ENCODE peak calls at places on chromosomes 13 and 19, in five cellular contexts. R is GM12865, V is choroid plexus epithelial cell, O is HL-60, F is activated B cell treated with CpG ODN at 0.5 μM for 24 hours. W is an unnamed sample.

GRCh38 chr19:23060016-23060415 is 56.8 kb upstream of the ZNF730 start:
- DNase-seq in R (no peak), V (no peak), O (no peak), F (no peak), W (no peak)

GRCh38 chr19:16429066-16429758 is 42.6 kb downstream of the EPS15L1 start:
- DNase-seq in R (no peak), V (no peak), O (no peak), F (no peak), W (peak)

GRCh38 chr19:10270180-10270615 is 722 bp upstream of the ICAM1 start:
- DNase-seq in R (peak), V (peak), O (peak), F (peak), W (no peak)

GRCh38 chr19:16368385-16369305 is 44.0 kb downstream of the KLF2 start:
- DNase-seq in R (no peak), V (no peak), O (no peak), F (no peak), W (no peak)

GRCh38 chr13:98664047-98664446 is 87.1 kb upstream of the STK24 start:
- DNase-seq in R (no peak), V (peak), O (no peak), F (no peak), W (peak)

GRCh38 chr13:66887088-66887487 is 343.0 kb downstream of the PCDH9 start:
- DNase-seq in R (no peak), V (peak), O (no peak), F (no peak), W (no peak)

GRCh38 chr19:29478578-29479565 is 46.9 kb upstream of the VSTM2B start:
- DNase-seq in R (peak), V (no peak), O (no peak), F (no peak), W (no peak)

GRCh38 chr13:102680842-102681725 is 13.8 kb downstream of the METTL21C start:
- DNase-seq in R (no peak), V (peak), O (no peak), F (no peak), W (no peak)

GRCh38 chr19:43329989-43330388 is 23.5 kb upstream of the CD177 start:
- DNase-seq in R (no peak), V (no peak), O (no peak), F (no peak), W (no peak)

GRCh38 chr13:59094149-59094548 is 1069.6 kb downstream of the DIAPH3 start:
- DNase-seq in R (no peak), V (no peak), O (no peak), F (no peak), W (no peak)

GRCh38 chr13:45194081-45194939 is 6.5 kb downstream of the KCTD4 start:
- DNase-seq in R (no peak), V (peak), O (no peak), F (no peak), W (peak)

GRCh38 chr13:112839347-112840105 is 129.5 kb upstream of the MCF2L start:
- DNase-seq in R (no peak), V (peak), O (no peak), F (no peak), W (no peak)

GRCh38 chr13:90968510-90968909 is 379.0 kb upstream of the MIR17HG start:
- DNase-seq in R (peak), V (peak), O (no peak), F (no peak), W (peak)

DNA sequence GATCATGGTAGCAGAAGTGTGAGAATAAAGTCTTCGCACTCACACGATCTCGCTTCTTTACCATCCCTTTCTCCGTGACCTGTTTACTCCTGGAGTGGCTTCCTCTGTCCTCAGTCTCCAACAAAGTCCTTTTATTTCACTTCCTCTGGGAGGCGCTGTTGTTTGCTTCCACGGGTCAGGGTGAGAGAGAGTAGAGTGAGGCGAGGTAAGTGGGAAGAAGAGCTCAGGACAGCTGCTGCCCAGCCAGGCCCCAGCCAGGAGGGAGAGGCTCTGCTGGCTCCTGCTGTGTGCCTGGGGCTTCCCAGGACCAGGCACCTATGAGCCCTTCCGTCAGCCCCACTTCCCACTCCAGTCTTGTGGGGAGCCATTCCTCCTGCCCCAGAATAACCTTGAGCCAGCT is 242.1 kb downstream of the FGF9 start:
- DNase-seq in R (peak), V (no peak), O (no peak), F (no peak), W (no peak)
- TF ChIP-seq CTCF in R (peak), V (no peak), O (no peak), F (no peak), W (no peak)

GRCh38 chr13:57630661-57631606 is 610 bp upstream of the PCDH17 start:
- DNase-seq in R (no peak), V (no peak), O (no peak), F (no peak), W (peak)

GRCh38 chr13:57633141-57633949 is 1.8 kb downstream of the PCDH17 start:
- DNase-seq in R (no peak), V (no peak), O (no peak), F (no peak), W (no peak)

GRCh38 chr13:57632276-57633140 is 964 bp downstream of the PCDH17 start:
- DNase-seq in R (no peak), V (no peak), O (no peak), F (no peak), W (no peak)

GRCh38 chr13:57629821-57630235 is 1.7 kb upstream of the PCDH17 start:
- DNase-seq in R (no peak), V (peak), O (no peak), F (no peak), W (peak)

DNA sequence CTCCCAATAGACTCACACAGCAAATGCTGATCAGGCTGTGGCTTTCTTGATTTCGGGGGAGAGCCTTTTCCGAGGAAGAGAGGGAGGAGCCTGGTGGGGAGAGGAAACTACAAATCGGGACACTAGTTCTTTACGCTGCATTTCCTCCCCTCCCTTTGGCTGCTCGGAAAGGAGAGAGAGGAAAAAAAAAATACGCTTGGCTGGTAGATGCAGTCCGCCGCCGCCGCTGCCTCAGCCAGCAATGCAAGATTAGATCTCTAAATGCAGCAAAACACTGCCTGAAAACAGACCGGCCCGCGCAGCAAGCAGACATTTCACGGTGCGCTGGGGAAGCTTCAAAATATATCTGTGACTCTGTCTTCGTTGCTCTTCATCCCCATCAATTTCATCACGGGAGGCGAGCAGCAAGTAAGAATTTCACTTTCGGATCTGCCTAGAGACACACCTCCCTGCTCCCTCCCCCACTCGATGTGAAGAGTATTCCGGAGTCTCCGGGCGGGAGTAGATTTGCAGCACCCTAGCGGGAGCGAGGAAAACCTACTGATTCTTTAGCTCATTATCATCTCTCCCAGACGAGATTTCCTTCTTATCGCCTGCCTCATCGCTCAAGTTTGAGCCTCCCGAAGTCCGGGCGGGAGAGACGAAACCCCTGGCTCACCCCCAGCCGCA is at the start of gene PCDH17:
- DNase-seq in R (no peak), V (peak), O (no peak), F (no peak), W (no peak)
- TF ChIP-seq CTCF in R (no peak), V (no peak), O (no peak), F (no peak), W (no peak)

GRCh38 chr13:92270990-92271389 is 872.6 kb downstream of the GPC5 start:
- DNase-seq in R (no peak), V (no peak), O (no peak), F (no peak), W (no peak)

DNA sequence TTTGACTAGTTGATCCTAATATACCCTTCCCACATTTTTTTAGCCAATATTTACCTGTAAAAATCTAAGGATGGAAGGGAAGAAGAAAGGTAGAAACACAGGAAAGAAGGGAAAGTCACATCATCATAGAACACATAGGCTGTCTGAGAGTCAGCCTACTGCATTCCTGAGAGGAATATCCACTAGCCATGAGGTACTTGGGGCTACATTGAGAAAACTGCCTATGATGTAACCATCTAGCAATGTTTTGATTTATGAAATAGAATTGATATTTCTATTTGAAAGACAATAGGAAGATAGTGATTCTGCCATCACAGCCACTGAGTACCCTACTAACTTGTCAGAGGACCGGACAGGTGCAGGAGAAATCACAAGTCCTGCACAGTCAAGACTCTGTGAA is 873.8 kb downstream of the GPC5 start:
- DNase-seq in R (no peak), V (peak), O (no peak), F (no peak), W (no peak)
- TF ChIP-seq CTCF in R (no peak), V (no peak), O (no peak), F (no peak), W (no peak)

DNA sequence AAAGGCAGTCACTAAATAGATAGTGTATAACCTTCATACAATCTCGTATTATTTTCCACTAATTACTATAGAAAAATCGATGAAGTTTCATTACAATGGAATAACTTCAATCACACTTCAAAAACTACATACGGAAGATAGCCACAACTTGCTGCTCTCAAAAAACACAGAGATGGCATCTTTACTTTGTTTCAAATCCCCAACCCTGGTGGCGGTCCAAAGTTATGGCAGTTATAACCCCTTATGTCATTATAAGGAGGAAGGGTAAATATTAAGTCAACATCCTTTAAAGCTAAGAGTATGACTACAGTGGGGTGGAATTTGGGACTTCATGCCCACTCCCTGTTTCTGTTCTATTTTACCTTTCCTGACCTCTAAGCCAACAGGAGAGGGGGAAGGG is 146.5 kb downstream of the LACC1 start:
- DNase-seq in R (no peak), V (no peak), O (no peak), F (no peak), W (no peak)
- TF ChIP-seq CTCF in R (no peak), V (peak), O (no peak), F (no peak), W (no peak)

DNA sequence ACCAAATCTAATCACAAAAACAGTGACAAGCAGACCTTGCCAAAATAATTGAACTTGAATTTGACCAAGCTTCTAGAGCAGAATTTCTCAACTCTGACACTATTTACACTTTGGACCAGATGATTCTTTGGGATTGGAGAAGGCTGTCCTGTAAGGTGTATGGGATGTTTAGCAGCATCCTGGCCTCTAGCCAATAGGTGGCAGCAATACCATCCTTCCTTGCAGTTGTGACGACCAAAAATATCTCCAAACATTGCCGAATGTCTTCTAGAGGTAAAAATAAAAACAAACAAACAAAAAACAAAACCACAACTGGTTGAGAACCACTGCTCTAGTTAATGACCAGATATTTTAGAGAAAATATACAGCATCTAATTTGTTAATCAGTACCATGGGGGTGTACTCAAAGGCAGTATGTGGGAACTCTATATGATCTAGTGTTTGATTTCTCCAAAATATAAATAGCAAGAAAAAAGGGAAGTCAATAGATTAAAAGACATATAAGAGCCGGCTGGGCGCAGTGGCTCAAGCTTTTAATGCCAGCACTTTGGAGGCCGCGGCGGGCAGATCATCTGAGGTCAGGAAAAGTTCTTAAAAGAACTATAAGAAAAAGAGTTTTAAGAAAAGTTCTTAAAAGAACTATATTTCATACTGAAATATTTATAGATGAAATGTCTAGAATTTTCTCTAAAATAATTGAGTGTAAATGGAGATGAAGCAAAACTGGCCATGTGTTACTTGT is 60.9 kb upstream of the ZNF527 start:
- DNase-seq in R (peak), V (no peak), O (no peak), F (no peak), W (peak)
- TF ChIP-seq CTCF in R (peak), V (no peak), O (no peak), F (no peak), W (no peak)

DNA sequence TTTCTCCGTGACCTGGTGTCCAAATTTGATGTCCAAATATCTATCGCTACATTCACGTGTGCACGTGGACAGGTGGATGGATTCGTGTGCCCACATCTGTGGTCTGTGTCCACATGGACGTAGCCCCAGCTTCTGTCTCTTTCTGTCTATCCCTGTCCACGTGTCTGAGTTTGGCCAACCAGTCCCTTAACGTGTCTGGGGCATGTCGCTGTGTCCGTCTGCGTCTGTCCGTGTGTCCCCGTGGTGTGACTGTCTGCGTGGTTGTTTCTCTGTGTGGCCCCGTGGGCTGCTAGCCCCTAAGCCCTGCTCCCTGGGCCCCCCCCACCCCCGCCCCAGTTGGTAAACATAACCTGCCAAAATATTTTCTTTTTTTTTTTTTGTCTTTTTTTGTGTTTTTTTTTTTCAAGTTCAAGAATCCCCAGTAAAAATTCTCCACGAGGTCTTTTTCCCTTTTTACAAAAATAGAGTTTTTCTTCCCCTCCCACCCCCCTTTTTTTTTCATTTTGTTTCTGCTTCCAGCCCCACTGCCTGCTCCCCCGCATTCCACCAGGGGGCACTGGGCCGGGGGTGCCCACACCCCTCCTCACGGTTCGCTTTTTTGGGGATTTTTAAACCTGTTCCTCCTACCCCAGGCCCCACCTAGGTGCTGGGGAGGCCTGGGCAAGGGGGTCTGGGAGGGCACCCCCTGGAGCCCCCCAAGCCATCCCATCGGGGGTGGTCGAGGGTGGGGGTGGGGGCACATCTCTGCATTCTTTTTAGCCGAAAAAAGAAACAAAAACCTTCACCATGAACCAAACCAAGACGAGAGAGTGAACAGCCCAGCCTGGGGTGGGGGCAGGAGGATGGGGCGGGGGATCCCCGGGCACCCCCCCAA is 18.3 kb downstream of the PRKCSH start:
- DNase-seq in R (peak), V (no peak), O (no peak), F (no peak), W (no peak)
- TF ChIP-seq CTCF in R (peak), V (peak), O (no peak), F (no peak), W (peak)

DNA sequence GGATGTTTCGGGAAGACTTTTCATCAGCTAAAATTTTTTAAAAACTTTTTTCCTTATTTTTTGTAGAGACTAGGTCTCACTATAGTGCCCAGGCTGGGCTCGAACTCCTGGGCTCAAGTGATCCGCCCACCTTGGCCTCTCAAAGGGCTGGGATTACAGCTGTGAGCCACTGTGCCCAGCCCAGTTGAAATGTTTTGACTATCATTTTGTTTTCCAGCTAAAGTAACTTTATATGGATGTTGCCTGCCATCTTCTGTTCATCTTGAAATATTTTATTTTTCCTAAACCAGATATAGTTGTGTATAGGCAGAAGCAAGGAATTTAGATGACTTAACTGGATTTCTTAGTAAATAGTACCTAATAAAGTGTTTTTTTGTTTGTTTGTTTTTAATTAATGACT is 7.0 kb downstream of the CAB39L start:
- DNase-seq in R (no peak), V (peak), O (no peak), F (no peak), W (peak)
- TF ChIP-seq CTCF in R (no peak), V (peak), O (no peak), F (no peak), W (no peak)

GRCh38 chr13:110444226-110444653 is 117.3 kb downstream of the RAB20 start:
- DNase-seq in R (peak), V (peak), O (no peak), F (no peak), W (peak)
- TF ChIP-seq CTCF in R (peak), V (peak), O (no peak), F (no peak), W (peak)

GRCh38 chr19:47006496-47006895 is 13.1 kb upstream of the NPAS1 start:
- DNase-seq in R (no peak), V (no peak), O (no peak), F (no peak), W (no peak)
- TF ChIP-seq CTCF in R (no peak), V (no peak), O (no peak), F (no peak), W (no peak)

W was measured in epithelial cell of esophagus.